ENCODE peak calls at places on chromosomes 11 and 22, in seven cellular contexts. A, X, U, D, N, Q and O are unnamed samples.

GRCh38 chr11:117442049-117442868 is 114.6 kb downstream of the CEP164 start:
- DNase-seq in Q (no peak), N (no peak), D (no peak), X (no peak), A (no peak), U (no peak), O (no peak)

GRCh38 chr11:94401773-94402265 is 600 bp upstream of the GPR83 start:
- DNase-seq in X (no peak), Q (no peak), N (no peak), D (no peak), A (no peak), U (no peak), O (no peak)

GRCh38 chr22:40153186-40153585 is 24.5 kb upstream of the TNRC6B start:
- DNase-seq in U (no peak), D (no peak), A (no peak), Q (no peak), X (no peak), N (no peak), O (no peak)

GRCh38 chr11:17985517-17985916 is 27.3 kb downstream of the SERGEF start:
- DNase-seq in D (no peak), Q (no peak), A (no peak), X (no peak), U (no peak), N (no peak), O (no peak)

GRCh38 chr22:32661296-32661695 is 140.2 kb upstream of the TIMP3 start:
- DNase-seq in U (peak), N (no peak), A (no peak), X (no peak), Q (no peak), D (peak), O (peak)

GRCh38 chr22:42439821-42440674 is 7.8 kb upstream of the NFAM1 start:
- DNase-seq in D (peak), X (no peak), N (no peak), U (no peak), A (no peak), Q (no peak), O (peak)

GRCh38 chr11:129223701-129224149 is 31.6 kb upstream of the ARHGAP32 start:
- DNase-seq in A (no peak), Q (no peak), D (no peak), N (no peak), X (no peak), U (peak), O (no peak)

GRCh38 chr11:92424281-92424680 is 199.7 kb downstream of the FAT3 start:
- DNase-seq in N (no peak), A (no peak), U (no peak), D (no peak), Q (no peak), X (no peak), O (no peak)